ENCODE peak calls at places on chromosomes 11 and 22, in six cellular contexts. M is uterus, H is choroid plexus epithelial cell, R is Calu3, E is stomach, N is IMR-90. S is an unnamed sample.

GRCh38 chr11:3129591-3130268 is 35.4 kb downstream of the OSBPL5 start:
- DNase-seq in H (no peak), E (no peak), M (peak; percentile 14), R (no peak), N (no peak), S (no peak)

GRCh38 chr11:133951484-133952198 is 5.1 kb downstream of the IGSF9B start:
- DNase-seq in E (no peak), R (no peak), M (no peak), N (peak; percentile 4), H (peak; percentile 13), S (no peak)

GRCh38 chr11:1948389-1948788 is 1.3 kb downstream of the MRPL23 start:
- DNase-seq in M (no peak), N (no peak), E (no peak), R (no peak), H (no peak), S (no peak)

GRCh38 chr11:119120639-119121007 is 757 bp upstream of the HINFP start:
- DNase-seq in N (peak; percentile 70), R (no peak), M (no peak), E (no peak), H (peak; percentile 86), S (no peak)

GRCh38 chr11:119338318-119338890 is 2.3 kb downstream of the C1QTNF5 start:
- DNase-seq in M (peak; percentile 74), N (no peak), E (peak; percentile 75), H (peak; percentile 76), R (peak; percentile 74), S (peak; percentile 52)

GRCh38 chr11:2382129-2382517 is 5.0 kb downstream of the CD81 start:
- DNase-seq in H (no peak), N (no peak), R (no peak), M (peak; percentile 25), E (no peak), S (no peak)

GRCh38 chr11:45501980-45502545 is 163.4 kb downstream of the CHST1 start:
- DNase-seq in H (no peak), E (no peak), R (no peak), M (no peak), N (no peak), S (no peak)

GRCh38 chr22:44665115-44665514 is 36.9 kb upstream of the PRR5 start:
- DNase-seq in M (no peak), R (no peak), E (no peak), N (no peak), H (no peak), S (no peak)

GRCh38 chr22:42270512-42271190 is at the start of gene TCF20:
- DNase-seq in M (peak; percentile 74), H (peak; percentile 71), R (peak; percentile 80), N (peak; percentile 62), E (peak; percentile 82), S (peak; percentile 72)

GRCh38 chr22:45478108-45478771 is 24.4 kb upstream of the FBLN1 start:
- DNase-seq in R (no peak), M (no peak), E (no peak), H (peak; percentile 87), N (peak; percentile 96), S (no peak)

GRCh38 chr11:2550606-2550970 is 105.8 kb downstream of the KCNQ1 start:
- DNase-seq in N (no peak), E (no peak), M (no peak), R (no peak), H (no peak), S (no peak)

GRCh38 chr11:44994753-44995152 is 44.1 kb upstream of the TP53I11 start:
- DNase-seq in H (no peak), R (no peak), E (no peak), N (no peak), M (no peak), S (no peak)

GRCh38 chr22:39233736-39234120 is 11.1 kb downstream of the PDGFB start:
- DNase-seq in H (no peak), R (no peak), E (no peak), N (no peak), M (no peak), S (no peak)

GRCh38 chr11:14045417-14045816 is 82.9 kb downstream of the SPON1 start:
- DNase-seq in M (no peak), H (no peak), N (no peak), R (no peak), E (no peak), S (no peak)

GRCh38 chr11:31956310-31956709 is 134.6 kb upstream of the RCN1 start:
- DNase-seq in R (no peak), M (no peak), H (no peak), N (peak; percentile 36), E (no peak), S (no peak)

GRCh38 chr22:21760640-21761039 is 25.0 kb upstream of the YPEL1 start:
- DNase-seq in E (no peak), H (peak; percentile 97), M (no peak), R (no peak), N (peak; percentile 98), S (no peak)

GRCh38 chr11:116336540-116336939 is 436.2 kb downstream of the BUD13 start:
- DNase-seq in E (no peak), R (no peak), M (no peak), H (no peak), N (no peak), S (no peak)

GRCh38 chr11:129375731-129376657 is at the start of gene BARX2:
- DNase-seq in M (no peak), E (peak; percentile 82), H (peak; percentile 83), N (peak; percentile 54), R (no peak), S (peak; percentile 55)

GRCh38 chr11:97956904-97957303 is 1063.8 kb upstream of the CNTN5 start:
- DNase-seq in N (no peak), M (no peak), H (no peak), R (no peak), E (no peak), S (no peak)

GRCh38 chr11:76209956-76210885 is 3.9 kb upstream of the WNT11 start:
- DNase-seq in M (peak; percentile 81), N (peak; percentile 74), H (peak; percentile 83), E (peak; percentile 50), R (no peak), S (peak; percentile 75)

DNA sequence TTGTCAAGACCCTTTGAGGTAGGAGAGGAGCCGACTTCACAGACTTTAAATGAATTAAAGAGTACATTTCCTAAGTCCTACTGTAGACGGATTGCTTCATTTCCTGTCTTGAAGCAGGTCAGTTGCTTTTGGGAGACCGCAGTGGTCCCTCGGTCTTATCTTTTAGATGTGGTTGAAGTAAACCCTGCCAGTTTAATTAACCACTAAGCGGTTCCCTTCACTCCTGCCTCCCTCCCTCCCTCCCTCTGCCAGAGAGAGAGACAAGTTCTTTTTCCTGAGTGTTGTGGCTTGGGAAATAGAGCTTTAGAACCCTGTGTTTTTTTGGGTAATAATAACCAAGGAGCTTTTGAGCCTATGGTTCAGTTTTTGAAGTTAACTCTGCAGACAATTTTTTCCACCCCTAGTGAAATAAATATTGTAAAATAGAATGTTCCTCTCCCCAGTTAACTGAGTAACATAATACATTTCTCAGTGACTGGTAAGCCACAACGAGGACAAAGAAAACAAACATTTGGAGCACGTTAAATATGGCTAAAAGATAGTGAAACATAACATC is 147.5 kb downstream of the LDLRAD3 start:
- DNase-seq in E (no peak), N (peak; percentile 79), R (no peak), H (peak; percentile 92), M (no peak), S (no peak)
- TF ChIP-seq CTCF in E (no peak), N (no peak), R (no peak), H (no peak), M (no peak), S (no peak)

GRCh38 chr11:10902756-10903155 is 44.9 kb upstream of the ZBED5 start:
- DNase-seq in E (no peak), N (no peak), H (no peak), R (no peak), M (no peak), S (no peak)

GRCh38 chr11:10909141-10909883 is 51.5 kb upstream of the ZBED5 start:
- DNase-seq in M (no peak), N (peak; percentile 42), H (peak; percentile 40), R (peak; percentile 21), E (no peak), S (no peak)

GRCh38 chr11:10908215-10908990 is 50.5 kb upstream of the ZBED5 start:
- DNase-seq in E (no peak), H (peak; percentile 90), N (peak; percentile 93), R (peak; percentile 63), M (no peak), S (peak; percentile 55)

GRCh38 chr11:10902301-10902700 is 44.4 kb upstream of the ZBED5 start:
- DNase-seq in H (peak; percentile 64), E (no peak), R (no peak), N (no peak), M (no peak), S (no peak)

GRCh38 chr11:10906521-10906920 is 48.7 kb upstream of the ZBED5 start:
- DNase-seq in R (no peak), M (no peak), E (no peak), H (peak; percentile 61), N (peak; percentile 56), S (no peak)
- TF ChIP-seq CTCF in R (no peak), M (no peak), E (no peak), H (peak; percentile 50), N (no peak), S (no peak)

DNA sequence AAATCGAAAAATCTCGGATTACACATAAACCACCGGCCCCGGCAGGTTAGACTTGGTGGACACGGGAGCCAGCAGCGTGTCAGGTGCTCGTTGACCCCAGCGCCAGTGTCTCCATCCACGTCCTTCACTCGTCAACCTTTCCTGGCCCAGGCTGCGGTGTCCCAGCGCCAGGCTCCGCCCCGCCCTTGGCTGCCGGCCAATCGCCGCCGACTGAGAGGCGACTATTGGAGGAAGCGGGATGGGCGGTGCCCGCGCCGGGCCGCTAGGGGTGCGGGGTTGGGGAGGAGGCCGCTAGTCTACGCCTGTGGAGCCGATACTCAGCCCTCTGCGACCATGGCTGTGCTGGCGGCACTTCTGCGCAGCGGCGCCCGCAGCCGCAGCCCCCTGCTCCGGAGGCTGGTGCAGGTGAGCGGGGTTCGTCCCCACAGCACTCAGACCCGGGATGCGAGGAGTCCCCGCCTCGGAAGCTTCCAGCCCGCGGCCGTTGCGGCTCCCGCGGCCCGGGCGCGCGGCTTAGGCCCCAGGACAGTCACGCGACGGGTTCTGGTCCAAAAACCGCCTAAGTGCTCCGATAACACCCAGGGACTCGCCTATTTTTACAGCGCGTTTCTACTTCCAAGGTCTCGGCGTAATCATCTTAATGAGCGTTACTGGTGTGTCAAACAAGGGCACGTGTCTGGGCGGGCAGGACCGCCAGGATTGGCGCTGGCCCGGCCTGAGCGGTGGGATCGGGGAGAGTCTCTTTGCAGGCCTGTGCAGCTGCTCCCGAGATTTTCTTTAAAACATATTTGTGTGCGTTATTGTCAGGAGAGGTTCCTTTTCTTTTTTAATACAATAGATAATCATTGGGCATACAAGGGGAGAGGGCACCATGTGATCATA is at the start of gene ACAT1:
- DNase-seq in M (peak; percentile 98), R (peak; percentile 96), N (peak; percentile 82), H (peak; percentile 91), E (peak; percentile 99), S (peak; percentile 93)
- TF ChIP-seq CTCF in M (peak; percentile 37), R (no peak), N (peak; percentile 18), H (peak; percentile 22), E (no peak), S (peak; percentile 60)

DNA sequence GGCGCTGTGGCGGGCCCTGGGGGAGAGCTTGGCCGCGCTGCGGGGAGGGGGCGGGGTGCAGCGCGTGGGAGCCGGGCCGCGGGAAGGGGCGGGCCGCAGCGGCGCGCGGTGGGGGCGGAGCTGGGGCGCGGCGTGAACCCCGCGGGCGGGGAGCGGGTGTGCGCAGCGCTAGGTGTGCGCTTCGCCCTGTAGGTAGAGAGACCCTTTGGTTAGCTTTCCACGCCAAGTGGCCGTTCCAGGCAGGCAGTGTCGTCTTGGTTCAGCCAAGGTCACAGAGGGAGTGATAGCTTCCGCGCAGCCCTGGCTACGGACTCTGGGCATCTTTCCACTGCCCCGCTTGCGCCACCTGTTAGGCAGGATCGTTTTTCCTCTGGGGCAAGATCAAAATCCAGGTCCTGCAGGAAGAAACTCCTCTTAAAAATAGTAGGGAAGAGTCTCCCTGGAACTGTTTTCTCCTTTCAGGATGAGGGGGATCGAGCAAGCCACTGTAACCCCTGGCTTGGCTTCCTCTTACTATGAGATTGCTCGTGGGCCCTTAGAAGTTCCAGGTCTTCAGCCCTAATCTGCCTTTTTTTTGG is 434 bp downstream of the BANF1 start:
- DNase-seq in E (peak; percentile 70), R (peak; percentile 43), N (peak; percentile 48), H (peak; percentile 44), M (peak; percentile 63), S (no peak)
- TF ChIP-seq CTCF in E (no peak), R (no peak), N (peak; percentile 23), H (peak; percentile 31), M (no peak), S (no peak)

S was measured in mesothelial cell of epicardium.